ENCODE peak calls at places on chromosomes 12 and 14, in six cellular contexts. Q is breast epithelium; R is globus pallidus; F is activated naive CD8-positive, alpha-beta T cell treated with anti-CD3 and anti-CD28 coated beads, Interleukin-2, amount 50 U/mL, for 24 hours; A is AG10803; C is hepatocyte. G is an unnamed sample.

GRCh38 chr14:50964683-50965390 is 20.6 kb upstream of the PYGL start:
- DNase-seq in Q (peak), R (no peak), F (no peak), A (peak), C (peak), G (peak)

GRCh38 chr12:49762468-49762847 is 21.1 kb downstream of the TMBIM6 start:
- DNase-seq in Q (no peak), R (no peak), F (peak), A (no peak), C (no peak), G (no peak)

GRCh38 chr12:132634411-132634990 is 15.9 kb downstream of the P2RX2 start:
- DNase-seq in Q (no peak), R (no peak), F (no peak), A (no peak), C (no peak), G (no peak)

GRCh38 chr12:15851919-15852318 is 30.3 kb upstream of the STRAP start:
- DNase-seq in Q (no peak), R (no peak), F (no peak), A (no peak), C (no peak), G (no peak)

GRCh38 chr12:93790472-93791152 is 113.4 kb downstream of the CRADD start:
- DNase-seq in Q (no peak), R (no peak), F (no peak), A (peak), C (no peak), G (no peak)

GRCh38 chr14:49106721-49107689 is 479.2 kb downstream of the RPS29 start:
- DNase-seq in Q (no peak), R (no peak), F (no peak), A (no peak), C (peak), G (no peak)

GRCh38 chr14:21891921-21892320 is 218.3 kb upstream of the OR4E1 start:
- DNase-seq in Q (no peak), R (no peak), F (no peak), A (no peak), C (no peak), G (no peak)

GRCh38 chr12:53096089-53096741 is 1.3 kb upstream of the IGFBP6 start:
- DNase-seq in Q (no peak), R (no peak), F (no peak), A (peak), C (no peak), G (no peak)

GRCh38 chr14:90642239-90642717 is 174.0 kb downstream of the TTC7B start:
- DNase-seq in Q (no peak), R (peak), F (no peak), A (peak), C (peak), G (no peak)

GRCh38 chr14:75094896-75095295 is 25.5 kb downstream of the ZC2HC1C start:
- DNase-seq in Q (no peak), R (no peak), F (no peak), A (peak), C (no peak), G (no peak)

GRCh38 chr14:89060191-89060590 is 235.7 kb downstream of the TTC8 start:
- DNase-seq in Q (no peak), R (no peak), F (no peak), A (peak), C (no peak), G (no peak)

GRCh38 chr14:75605916-75606315 is 27.5 kb downstream of the FLVCR2 start:
- DNase-seq in Q (no peak), R (no peak), F (no peak), A (no peak), C (no peak), G (no peak)

G was measured in thoracic aorta.